ENCODE peak calls at places on chromosomes 13 and 19, in eight cellular contexts. One of them, this sample, is unnamed.

GRCh38 chr19:53945998-53946397 is 16.7 kb upstream of the CACNG8 start:
- DNase-seq in IMR-90: no peak
- DNase-seq in CD4-positive, CD25-positive, alpha-beta regulatory T cell: no peak
- DNase-seq in adrenal gland: no peak
- DNase-seq in colonic mucosa: no peak
- DNase-seq in lung: no peak
- DNase-seq in GM06990: no peak
- DNase-seq in fibroblast of lung: no peak
- DNase-seq in this sample: no peak

GRCh38 chr13:47901451-47901850 is 99.6 kb downstream of the SUCLA2 start:
- DNase-seq in IMR-90: peak
- DNase-seq in CD4-positive, CD25-positive, alpha-beta regulatory T cell: no peak
- DNase-seq in adrenal gland: no peak
- DNase-seq in colonic mucosa: no peak
- DNase-seq in lung: no peak
- DNase-seq in GM06990: no peak
- DNase-seq in fibroblast of lung: peak
- DNase-seq in this sample: peak

GRCh38 chr13:44930907-44931676 is 58.2 kb downstream of the NUFIP1 start:
- DNase-seq in IMR-90: no peak
- DNase-seq in CD4-positive, CD25-positive, alpha-beta regulatory T cell: no peak
- DNase-seq in adrenal gland: no peak
- DNase-seq in colonic mucosa: no peak
- DNase-seq in lung: no peak
- DNase-seq in GM06990: no peak
- DNase-seq in fibroblast of lung: peak
- DNase-seq in this sample: no peak

GRCh38 chr19:30784850-30785459 is 412.8 kb downstream of the ZNF536 start:
- DNase-seq in IMR-90: peak
- DNase-seq in CD4-positive, CD25-positive, alpha-beta regulatory T cell: peak
- DNase-seq in adrenal gland: peak
- DNase-seq in colonic mucosa: peak
- DNase-seq in lung: peak
- DNase-seq in GM06990: no peak
- DNase-seq in fibroblast of lung: no peak
- DNase-seq in this sample: no peak

GRCh38 chr13:111230385-111230930 is 90.0 kb upstream of the TEX29 start:
- DNase-seq in IMR-90: no peak
- DNase-seq in CD4-positive, CD25-positive, alpha-beta regulatory T cell: no peak
- DNase-seq in adrenal gland: no peak
- DNase-seq in colonic mucosa: no peak
- DNase-seq in lung: no peak
- DNase-seq in GM06990: no peak
- DNase-seq in fibroblast of lung: no peak
- DNase-seq in this sample: no peak

GRCh38 chr19:2611483-2612464 is 90.7 kb downstream of the GNG7 start:
- DNase-seq in IMR-90: no peak
- DNase-seq in CD4-positive, CD25-positive, alpha-beta regulatory T cell: no peak
- DNase-seq in adrenal gland: no peak
- DNase-seq in colonic mucosa: no peak
- DNase-seq in lung: no peak
- DNase-seq in GM06990: no peak
- DNase-seq in fibroblast of lung: no peak
- DNase-seq in this sample: no peak

GRCh38 chr13:62453761-62454160 is 1038.1 kb upstream of the PCDH20 start:
- DNase-seq in IMR-90: no peak
- DNase-seq in CD4-positive, CD25-positive, alpha-beta regulatory T cell: no peak
- DNase-seq in adrenal gland: no peak
- DNase-seq in colonic mucosa: no peak
- DNase-seq in lung: no peak
- DNase-seq in GM06990: no peak
- DNase-seq in fibroblast of lung: no peak
- DNase-seq in this sample: no peak

GRCh38 chr19:29873024-29873800 is 61.4 kb downstream of the CCNE1 start:
- DNase-seq in IMR-90: no peak
- DNase-seq in CD4-positive, CD25-positive, alpha-beta regulatory T cell: peak
- DNase-seq in adrenal gland: peak
- DNase-seq in colonic mucosa: peak
- DNase-seq in lung: peak
- DNase-seq in GM06990: peak
- DNase-seq in fibroblast of lung: peak
- DNase-seq in this sample: no peak

GRCh38 chr19:40745402-40745780 is 4.9 kb downstream of the ACTMAP start:
- DNase-seq in IMR-90: peak
- DNase-seq in CD4-positive, CD25-positive, alpha-beta regulatory T cell: no peak
- DNase-seq in adrenal gland: peak
- DNase-seq in colonic mucosa: no peak
- DNase-seq in lung: no peak
- DNase-seq in GM06990: no peak
- DNase-seq in fibroblast of lung: peak
- DNase-seq in this sample: no peak

GRCh38 chr19:6766357-6767080 is 716 bp downstream of the SH2D3A start:
- DNase-seq in IMR-90: no peak
- DNase-seq in CD4-positive, CD25-positive, alpha-beta regulatory T cell: no peak
- DNase-seq in adrenal gland: no peak
- DNase-seq in colonic mucosa: no peak
- DNase-seq in lung: no peak
- DNase-seq in GM06990: no peak
- DNase-seq in fibroblast of lung: no peak
- DNase-seq in this sample: no peak

GRCh38 chr13:20553309-20553708 is 13.6 kb upstream of the IFT88 start:
- DNase-seq in IMR-90: no peak
- DNase-seq in CD4-positive, CD25-positive, alpha-beta regulatory T cell: no peak
- DNase-seq in adrenal gland: no peak
- DNase-seq in colonic mucosa: no peak
- DNase-seq in lung: no peak
- DNase-seq in GM06990: no peak
- DNase-seq in fibroblast of lung: no peak
- DNase-seq in this sample: no peak

GRCh38 chr19:38899447-38900219 is at the start of the genes NFKBIB and SIRT2:
- DNase-seq in IMR-90: peak
- DNase-seq in CD4-positive, CD25-positive, alpha-beta regulatory T cell: peak
- DNase-seq in adrenal gland: peak
- DNase-seq in colonic mucosa: peak
- DNase-seq in lung: peak
- DNase-seq in GM06990: peak
- DNase-seq in fibroblast of lung: peak
- DNase-seq in this sample: peak

GRCh38 chr19:38898788-38899446 is 501 bp downstream of the SIRT2 start:
- DNase-seq in IMR-90: peak
- DNase-seq in CD4-positive, CD25-positive, alpha-beta regulatory T cell: no peak
- DNase-seq in adrenal gland: no peak
- DNase-seq in colonic mucosa: peak
- DNase-seq in lung: peak
- DNase-seq in GM06990: no peak
- DNase-seq in fibroblast of lung: peak
- DNase-seq in this sample: no peak

GRCh38 chr19:38901683-38902082 is 1.9 kb downstream of the NFKBIB start:
- DNase-seq in IMR-90: no peak
- DNase-seq in CD4-positive, CD25-positive, alpha-beta regulatory T cell: no peak
- DNase-seq in adrenal gland: no peak
- DNase-seq in colonic mucosa: no peak
- DNase-seq in lung: no peak
- DNase-seq in GM06990: no peak
- DNase-seq in fibroblast of lung: no peak
- DNase-seq in this sample: no peak

GRCh38 chr19:38900816-38901215 is 1.0 kb downstream of the NFKBIB start:
- DNase-seq in IMR-90: no peak
- DNase-seq in CD4-positive, CD25-positive, alpha-beta regulatory T cell: no peak
- DNase-seq in adrenal gland: no peak
- DNase-seq in colonic mucosa: no peak
- DNase-seq in lung: no peak
- DNase-seq in GM06990: no peak
- DNase-seq in fibroblast of lung: no peak
- DNase-seq in this sample: no peak

GRCh38 chr19:38900220-38900629 is 456 bp downstream of the NFKBIB start:
- DNase-seq in IMR-90: no peak
- DNase-seq in CD4-positive, CD25-positive, alpha-beta regulatory T cell: no peak
- DNase-seq in adrenal gland: no peak
- DNase-seq in colonic mucosa: no peak
- DNase-seq in lung: no peak
- DNase-seq in GM06990: no peak
- DNase-seq in fibroblast of lung: no peak
- DNase-seq in this sample: no peak
- H3K4me3 ChIP-seq in IMR-90: peak
- H3K4me3 ChIP-seq in CD4-positive, CD25-positive, alpha-beta regulatory T cell: peak
- H3K4me3 ChIP-seq in adrenal gland: peak
- H3K4me3 ChIP-seq in colonic mucosa: peak
- H3K4me3 ChIP-seq in lung: peak
- H3K4me3 ChIP-seq in GM06990: peak
- H3K4me3 ChIP-seq in fibroblast of lung: peak
- H3K4me3 ChIP-seq in this sample: peak

GRCh38 chr13:29578300-29579048 is 17.0 kb downstream of the SLC7A1 start:
- DNase-seq in IMR-90: no peak
- DNase-seq in CD4-positive, CD25-positive, alpha-beta regulatory T cell: no peak
- DNase-seq in adrenal gland: no peak
- DNase-seq in colonic mucosa: no peak
- DNase-seq in lung: no peak
- DNase-seq in GM06990: no peak
- DNase-seq in fibroblast of lung: no peak
- DNase-seq in this sample: no peak

GRCh38 chr13:29576581-29576980 is 18.9 kb downstream of the SLC7A1 start:
- DNase-seq in IMR-90: no peak
- DNase-seq in CD4-positive, CD25-positive, alpha-beta regulatory T cell: no peak
- DNase-seq in adrenal gland: no peak
- DNase-seq in colonic mucosa: no peak
- DNase-seq in lung: no peak
- DNase-seq in GM06990: no peak
- DNase-seq in fibroblast of lung: no peak
- DNase-seq in this sample: no peak

GRCh38 chr13:29575098-29575497 is 20.4 kb downstream of the SLC7A1 start:
- DNase-seq in IMR-90: no peak
- DNase-seq in CD4-positive, CD25-positive, alpha-beta regulatory T cell: no peak
- DNase-seq in adrenal gland: no peak
- DNase-seq in colonic mucosa: no peak
- DNase-seq in lung: no peak
- DNase-seq in GM06990: no peak
- DNase-seq in fibroblast of lung: no peak
- DNase-seq in this sample: no peak

GRCh38 chr13:29579094-29579493 is 16.4 kb downstream of the SLC7A1 start:
- DNase-seq in IMR-90: no peak
- DNase-seq in CD4-positive, CD25-positive, alpha-beta regulatory T cell: no peak
- DNase-seq in adrenal gland: no peak
- DNase-seq in colonic mucosa: no peak
- DNase-seq in lung: no peak
- DNase-seq in GM06990: no peak
- DNase-seq in fibroblast of lung: no peak
- DNase-seq in this sample: no peak

DNA sequence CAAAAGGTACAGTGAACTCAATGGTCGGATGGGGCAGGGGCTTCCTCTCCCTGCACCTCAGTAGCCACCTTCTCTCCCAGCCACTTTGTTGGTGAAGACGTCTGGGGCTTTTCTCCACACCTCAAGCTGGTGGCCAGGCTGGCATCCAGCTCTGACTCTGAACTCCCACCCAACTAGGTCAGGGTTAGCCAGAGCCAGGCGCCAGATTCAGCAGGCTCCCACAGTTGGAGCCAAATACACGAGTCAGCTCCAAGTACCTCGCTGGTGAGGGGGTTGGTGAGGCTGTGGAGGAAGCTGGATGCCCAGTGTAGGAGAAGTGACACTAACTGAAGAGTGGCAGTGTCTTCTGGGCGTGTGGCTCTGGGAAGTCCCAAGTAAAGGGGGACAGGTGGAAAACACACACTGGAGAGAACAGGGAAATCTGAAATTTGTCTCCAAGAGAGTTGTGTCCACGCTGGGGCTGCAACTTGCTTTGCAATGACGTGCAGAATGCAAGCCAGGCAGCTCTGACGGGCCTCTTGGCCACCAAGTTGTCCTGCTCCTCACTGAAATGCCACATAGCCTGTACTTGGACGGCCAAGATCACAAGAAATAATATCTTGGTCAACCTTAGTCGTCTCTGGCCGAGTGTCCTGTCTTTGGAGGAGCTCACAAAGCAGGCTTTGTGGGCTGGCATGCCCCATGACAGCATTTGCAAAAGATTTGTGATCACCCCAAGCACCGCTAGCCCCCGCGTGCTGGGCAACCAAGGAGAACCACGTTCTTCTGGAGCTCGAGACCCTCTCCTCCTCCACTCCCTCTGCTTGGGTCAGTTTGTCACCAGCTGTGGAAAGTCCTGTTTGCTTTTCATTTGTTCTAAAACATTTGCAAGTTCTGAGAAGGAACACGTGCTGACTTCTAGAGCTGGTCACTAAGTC is 18.1 kb downstream of the SLC7A1 start:
- DNase-seq in IMR-90: peak
- DNase-seq in CD4-positive, CD25-positive, alpha-beta regulatory T cell: no peak
- DNase-seq in adrenal gland: peak
- DNase-seq in colonic mucosa: no peak
- DNase-seq in lung: no peak
- DNase-seq in GM06990: no peak
- DNase-seq in fibroblast of lung: no peak
- DNase-seq in this sample: no peak
- H3K4me3 ChIP-seq in IMR-90: no peak
- H3K4me3 ChIP-seq in CD4-positive, CD25-positive, alpha-beta regulatory T cell: no peak
- H3K4me3 ChIP-seq in adrenal gland: no peak
- H3K4me3 ChIP-seq in colonic mucosa: no peak
- H3K4me3 ChIP-seq in lung: no peak
- H3K4me3 ChIP-seq in GM06990: no peak
- H3K4me3 ChIP-seq in fibroblast of lung: no peak
- H3K4me3 ChIP-seq in this sample: no peak

DNA sequence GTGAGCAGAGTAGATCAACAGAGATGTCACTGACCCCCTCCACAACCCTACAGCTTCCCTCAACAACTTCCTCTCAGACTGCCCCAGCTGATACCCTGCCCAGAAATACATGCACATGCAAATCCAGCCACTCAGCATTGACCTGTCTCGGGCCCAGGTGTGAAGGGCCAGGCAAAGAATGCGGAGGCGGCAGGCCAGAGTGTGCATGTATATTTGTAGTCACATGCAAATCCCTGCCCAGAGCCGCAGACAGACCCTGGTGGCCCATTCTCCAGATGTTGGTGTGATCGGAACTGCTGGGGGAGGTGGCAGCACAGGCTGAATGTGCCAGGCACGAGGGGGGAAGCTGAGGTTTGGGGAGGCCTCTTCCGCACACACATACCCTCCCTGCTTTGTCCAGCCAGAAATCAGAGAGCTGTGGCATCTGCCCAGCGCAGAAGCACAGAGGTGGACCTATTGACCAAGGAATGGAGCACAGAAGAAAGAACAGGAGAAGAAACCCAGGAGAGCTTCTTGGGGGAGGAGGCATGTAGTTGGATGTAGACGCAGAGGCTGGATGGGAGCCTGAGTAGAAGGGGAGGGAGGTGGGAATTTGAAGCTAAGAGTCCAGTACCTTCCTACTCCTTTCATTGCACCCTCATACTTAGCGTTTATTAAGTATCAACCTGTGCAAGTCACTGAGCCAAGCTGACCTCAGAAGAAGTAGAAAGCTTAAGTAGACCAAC is 14.4 kb downstream of the MEF2B start:
- DNase-seq in IMR-90: no peak
- DNase-seq in CD4-positive, CD25-positive, alpha-beta regulatory T cell: no peak
- DNase-seq in adrenal gland: no peak
- DNase-seq in colonic mucosa: no peak
- DNase-seq in lung: no peak
- DNase-seq in GM06990: peak
- DNase-seq in fibroblast of lung: no peak
- DNase-seq in this sample: no peak
- H3K4me3 ChIP-seq in IMR-90: no peak
- H3K4me3 ChIP-seq in CD4-positive, CD25-positive, alpha-beta regulatory T cell: no peak
- H3K4me3 ChIP-seq in adrenal gland: no peak
- H3K4me3 ChIP-seq in colonic mucosa: no peak
- H3K4me3 ChIP-seq in lung: no peak
- H3K4me3 ChIP-seq in GM06990: no peak
- H3K4me3 ChIP-seq in fibroblast of lung: no peak
- H3K4me3 ChIP-seq in this sample: no peak

GRCh38 chr19:46924874-46925547 is 64.2 kb downstream of the ARHGAP35 start:
- DNase-seq in IMR-90: no peak
- DNase-seq in CD4-positive, CD25-positive, alpha-beta regulatory T cell: peak
- DNase-seq in adrenal gland: no peak
- DNase-seq in colonic mucosa: peak
- DNase-seq in lung: no peak
- DNase-seq in GM06990: no peak
- DNase-seq in fibroblast of lung: no peak
- DNase-seq in this sample: no peak
- H3K4me3 ChIP-seq in IMR-90: no peak
- H3K4me3 ChIP-seq in CD4-positive, CD25-positive, alpha-beta regulatory T cell: peak
- H3K4me3 ChIP-seq in adrenal gland: no peak
- H3K4me3 ChIP-seq in colonic mucosa: no peak
- H3K4me3 ChIP-seq in lung: no peak
- H3K4me3 ChIP-seq in GM06990: no peak
- H3K4me3 ChIP-seq in fibroblast of lung: no peak
- H3K4me3 ChIP-seq in this sample: no peak

This sample was measured in skeletal muscle cell.